ENCODE peak calls at places on chromosomes 4 and X, in six cellular contexts. L is T follicular helper cell, G is cardiac muscle cell, F is M059J, B is LoVo, T is GM23248. X is an unnamed sample.

GRCh38 chr4:186351672-186352194 is 85.7 kb downstream of the F11 start:
- DNase-seq in L (no peak), G (no peak), F (no peak), B (no peak), T (no peak), X (no peak)

GRCh38 chr4:96652821-96653220 is 812.9 kb downstream of the PDHA2 start:
- DNase-seq in L (no peak), G (no peak), F (no peak), B (no peak), T (no peak), X (no peak)

GRCh38 chr4:77776182-77777134 is 42.7 kb downstream of the CNOT6L start:
- DNase-seq in L (no peak), G (no peak), F (peak), B (no peak), T (peak), X (no peak)

GRCh38 chrX:111465664-111466063 is 45.8 kb upstream of the SERTM2 start:
- DNase-seq in L (no peak), G (no peak), F (no peak), B (no peak), T (no peak), X (no peak)

GRCh38 chr4:123444298-123444731 is 47.7 kb downstream of the SPRY1 start:
- DNase-seq in L (no peak), G (peak), F (no peak), B (no peak), T (no peak), X (no peak)

GRCh38 chrX:40105016-40105790 is 7.4 kb upstream of the BCOR start:
- DNase-seq in L (no peak), G (peak), F (peak), B (no peak), T (peak), X (peak)

GRCh38 chr4:155952546-155952945 is 1.1 kb downstream of the CTSO start:
- DNase-seq in L (no peak), G (no peak), F (peak), B (no peak), T (peak), X (no peak)

GRCh38 chr4:9781343-9782135 is at the start of gene DRD5:
- DNase-seq in L (no peak), G (peak), F (no peak), B (no peak), T (no peak), X (no peak)

GRCh38 chrX:46627700-46628405 is 54.3 kb downstream of the CHST7 start:
- DNase-seq in L (no peak), G (no peak), F (no peak), B (no peak), T (peak), X (no peak)

GRCh38 chr4:176584031-176584430 is 208.7 kb downstream of the VEGFC start:
- DNase-seq in L (no peak), G (no peak), F (peak), B (no peak), T (peak), X (no peak)

GRCh38 chr4:182449186-182449880 is 206.1 kb downstream of the TENM3 start:
- DNase-seq in L (no peak), G (no peak), F (peak), B (no peak), T (no peak), X (peak)

GRCh38 chrX:124211312-124211942 is 121.0 kb upstream of the TEX13D start:
- DNase-seq in L (no peak), G (peak), F (peak), B (peak), T (peak), X (peak)

GRCh38 chrX:116238866-116239265 is 68.3 kb downstream of the AGTR2 start:
- DNase-seq in L (no peak), G (no peak), F (no peak), B (no peak), T (no peak), X (peak)

GRCh38 chrX:150897371-150898319 is 823 bp downstream of the CD99L2 start:
- DNase-seq in L (peak), G (no peak), F (peak), B (peak), T (peak), X (peak)

GRCh38 chr4:24642941-24643628 is 58.7 kb upstream of the DHX15 start:
- DNase-seq in L (no peak), G (no peak), F (peak), B (peak), T (peak), X (peak)

GRCh38 chr4:153439831-153440230 is 26.3 kb upstream of the TMEM131L start:
- DNase-seq in L (no peak), G (no peak), F (no peak), B (no peak), T (no peak), X (no peak)

GRCh38 chr4:145540235-145540634 is 58.6 kb downstream of the SMAD1 start:
- DNase-seq in L (no peak), G (no peak), F (no peak), B (no peak), T (no peak), X (no peak)

GRCh38 chr4:48483006-48483776 is at the start of gene SLC10A4:
- DNase-seq in L (no peak), G (peak), F (peak), B (no peak), T (peak), X (no peak)

GRCh38 chr4:75089206-75089605 is 156.3 kb downstream of the PARM1 start:
- DNase-seq in L (no peak), G (no peak), F (no peak), B (no peak), T (no peak), X (no peak)

GRCh38 chr4:100591156-100591876 is 73.5 kb upstream of the EMCN start:
- DNase-seq in L (no peak), G (peak), F (no peak), B (no peak), T (no peak), X (no peak)

GRCh38 chrX:37846141-37846540 is 1.2 kb downstream of the DYNLT3 start:
- DNase-seq in L (no peak), G (peak), F (peak), B (no peak), T (peak), X (peak)

GRCh38 chr4:15182600-15183222 is 180.4 kb downstream of the CPEB2 start:
- DNase-seq in L (no peak), G (no peak), F (peak), B (no peak), T (peak), X (peak)

GRCh38 chr4:100848865-100849264 is 331.0 kb upstream of the EMCN start:
- DNase-seq in L (no peak), G (peak), F (peak), B (peak), T (no peak), X (peak)

GRCh38 chrX:13899607-13900006 is 82.7 kb upstream of the GPM6B start:
- DNase-seq in L (no peak), G (no peak), F (peak), B (no peak), T (peak), X (peak)

X was measured in MCF 10A.